ENCODE peak calls at places on chromosomes 13 and 19, in ten cellular contexts. F, C, P, E, S, J, O, N, V and Q are unnamed samples.
A peak's percentile ranks its signal among the peaks of the same experiment; 100 is the strongest.

GRCh38 chr13:71867101-71867814 is at the start of gene DACH1:
- DNase-seq in F (peak; percentile 57), C (peak; percentile 20), P (peak; percentile 68), E (peak; percentile 58), S (peak; percentile 49), J (no peak), O (no peak), N (peak; percentile 71), V (no peak), Q (no peak)

GRCh38 chr13:45728759-45729158 is 26.6 kb downstream of the CBY2 start:
- DNase-seq in F (no peak), C (no peak), P (peak; percentile 89), E (no peak), S (no peak), J (no peak), O (no peak), N (no peak), V (no peak), Q (no peak)

GRCh38 chr19:10560154-10560553 is 5.7 kb downstream of the KRI1 start:
- DNase-seq in F (no peak), C (no peak), P (no peak), E (no peak), S (no peak), J (no peak), O (no peak), N (no peak), V (no peak), Q (no peak)

GRCh38 chr19:51016798-51017683 is 2.5 kb downstream of the KLK10 start:
- DNase-seq in F (peak; percentile 44), C (no peak), P (peak; percentile 94), E (peak; percentile 14), S (peak; percentile 26), J (no peak), O (peak; percentile 81), N (peak; percentile 23), V (peak; percentile 48), Q (no peak)

GRCh38 chr13:32261567-32261966 is 53.6 kb downstream of the ZAR1L start:
- DNase-seq in F (peak; percentile 49), C (no peak), P (no peak), E (peak; percentile 94), S (peak; percentile 30), J (no peak), O (no peak), N (peak; percentile 91), V (no peak), Q (peak; percentile 80)

GRCh38 chr13:98542568-98543379 is 34.1 kb downstream of the STK24 start:
- DNase-seq in F (no peak), C (no peak), P (no peak), E (no peak), S (no peak), J (no peak), O (no peak), N (no peak), V (no peak), Q (no peak)

GRCh38 chr13:103282571-103283450 is 216.6 kb upstream of the SLC10A2 start:
- DNase-seq in F (no peak), C (no peak), P (no peak), E (peak; percentile 93), S (no peak), J (no peak), O (no peak), N (no peak), V (no peak), Q (no peak)

GRCh38 chr19:9945319-9945966 is 9.1 kb upstream of the OLFM2 start:
- DNase-seq in F (peak; percentile 44), C (no peak), P (peak; percentile 56), E (peak; percentile 98), S (peak; percentile 58), J (no peak), O (peak; percentile 68), N (peak; percentile 89), V (no peak), Q (no peak)

DNA sequence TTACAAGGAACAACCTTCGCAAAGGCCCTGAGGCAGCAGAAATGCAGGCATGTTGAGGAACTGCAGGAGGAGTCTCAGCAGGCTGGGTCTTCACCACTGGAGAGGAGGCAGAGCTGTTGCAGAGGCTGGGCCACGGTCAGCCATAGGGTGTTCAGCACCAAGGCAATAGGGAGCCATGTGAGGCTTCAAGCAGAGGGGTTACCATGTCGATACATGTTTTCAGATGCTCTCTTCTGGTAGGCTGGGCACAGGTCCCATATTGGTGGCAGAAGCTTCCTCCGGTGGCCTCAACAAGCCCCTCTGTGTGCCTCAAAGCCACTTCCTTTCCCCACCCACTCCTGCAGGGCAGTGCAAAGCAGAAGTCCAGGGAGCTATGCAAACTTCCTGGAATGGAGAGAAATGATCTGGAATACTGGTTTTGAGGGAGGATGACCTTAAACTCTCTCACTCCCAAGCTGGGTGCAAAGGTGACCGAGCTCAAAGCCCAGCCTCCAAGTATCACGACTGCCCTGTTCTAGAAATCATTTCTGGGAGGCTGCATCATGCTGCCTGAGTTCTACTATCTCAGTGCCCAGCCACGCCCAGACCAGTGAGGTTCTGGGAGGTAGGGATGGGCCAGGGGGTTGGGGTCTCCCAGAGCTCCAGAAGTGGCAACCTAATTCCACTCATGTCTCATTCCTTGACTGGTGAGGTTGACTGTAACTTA is at the start of gene FUT6:
- DNase-seq in F (no peak), C (no peak), P (no peak), E (no peak), S (no peak), J (no peak), O (no peak), N (no peak), V (no peak), Q (no peak)
- H3K27ac ChIP-seq in F (peak within 1 kb of the TSS; percentile 60), C (no peak within 1 kb of the TSS), P (no peak within 1 kb of the TSS), E (no peak within 1 kb of the TSS), S (no peak within 1 kb of the TSS), J (no peak within 1 kb of the TSS), O (no peak within 1 kb of the TSS), N (no peak within 1 kb of the TSS), V (no peak within 1 kb of the TSS), Q (no peak within 1 kb of the TSS)

DNA sequence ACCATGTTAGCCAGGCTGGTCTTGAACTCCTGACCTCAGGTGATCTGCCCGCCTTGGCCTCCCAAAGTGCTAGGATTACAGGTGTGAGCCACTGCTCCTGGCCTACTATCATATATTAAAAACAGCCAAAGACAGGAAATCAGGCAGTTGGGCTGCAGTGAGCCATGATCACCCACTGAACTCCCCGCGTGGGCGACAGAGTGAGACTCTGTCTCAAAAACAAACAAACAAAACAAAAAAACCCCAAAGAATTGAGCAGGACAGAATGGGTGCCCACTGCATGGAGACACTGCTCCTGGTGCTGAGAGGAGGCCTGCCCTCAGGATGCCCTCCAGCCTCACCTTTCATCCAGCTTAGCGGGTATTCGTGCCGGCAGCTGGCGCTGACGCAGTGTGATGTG is 5.2 kb upstream of the RINL start:
- DNase-seq in F (no peak), C (no peak), P (no peak), E (no peak), S (no peak), J (no peak), O (no peak), N (no peak), V (no peak), Q (no peak)
- H3K27ac ChIP-seq in F (no peak overlapping the region), C (no peak overlapping the region), P (no peak overlapping the region), E (no peak overlapping the region), S (no peak overlapping the region), J (no peak overlapping the region), O (no peak overlapping the region), N (no peak overlapping the region), V (no peak overlapping the region), Q (no peak overlapping the region)

GRCh38 chr13:44438234-44438579 is 64.6 kb downstream of the SERP2 start:
- DNase-seq in F (no peak), C (no peak), P (no peak), E (no peak), S (no peak), J (no peak), O (no peak), N (no peak), V (no peak), Q (no peak)

GRCh38 chr13:44435142-44435982 is 61.7 kb downstream of the SERP2 start:
- DNase-seq in F (peak; percentile 98), C (peak; percentile 92), P (peak; percentile 100), E (peak; percentile 99), S (peak; percentile 93), J (peak; percentile 84), O (peak; percentile 99), N (peak; percentile 98), V (peak; percentile 79), Q (peak; percentile 93)

GRCh38 chr13:44439615-44440014 is 66.0 kb downstream of the SERP2 start:
- DNase-seq in F (no peak), C (no peak), P (no peak), E (no peak), S (no peak), J (no peak), O (no peak), N (no peak), V (no peak), Q (no peak)

GRCh38 chr13:44436589-44437337 is 63.1 kb downstream of the SERP2 start:
- DNase-seq in F (peak; percentile 95), C (peak; percentile 27), P (peak; percentile 98), E (peak; percentile 93), S (peak; percentile 96), J (peak; percentile 41), O (peak; percentile 94), N (peak; percentile 96), V (peak; percentile 20), Q (peak; percentile 99)

GRCh38 chr13:44437356-44438233 is 64.0 kb downstream of the SERP2 start:
- DNase-seq in F (no peak), C (no peak), P (peak; percentile 78), E (no peak), S (no peak), J (no peak), O (no peak), N (no peak), V (no peak), Q (no peak)
- H3K27ac ChIP-seq in F (peak overlapping the region; percentile 46), C (no peak overlapping the region), P (peak overlapping the region; percentile 35), E (peak overlapping the region; percentile 92), S (peak overlapping the region; percentile 90), J (no peak overlapping the region), O (peak overlapping the region; percentile 99), N (peak overlapping the region; percentile 87), V (no peak overlapping the region), Q (peak overlapping the region; percentile 98)

GRCh38 chr19:45075215-45076028 is 856 bp downstream of the ZNF296 start:
- DNase-seq in F (peak; percentile 78), C (peak; percentile 20), P (peak; percentile 88), E (no peak), S (peak; percentile 31), J (no peak), O (peak; percentile 69), N (peak; percentile 55), V (no peak), Q (no peak)

GRCh38 chr19:45078390-45079062 is 534 bp upstream of the GEMIN7 start:
- DNase-seq in F (no peak), C (no peak), P (no peak), E (no peak), S (no peak), J (no peak), O (no peak), N (no peak), V (no peak), Q (no peak)

GRCh38 chr19:45079063-45079910 is at the start of gene GEMIN7:
- DNase-seq in F (peak; percentile 64), C (peak; percentile 61), P (peak; percentile 93), E (peak; percentile 59), S (peak; percentile 75), J (peak; percentile 61), O (peak; percentile 55), N (peak; percentile 68), V (peak; percentile 72), Q (peak; percentile 70)

GRCh38 chr19:45076029-45076850 is at the start of gene ZNF296:
- DNase-seq in F (peak; percentile 74), C (peak; percentile 57), P (peak; percentile 92), E (no peak), S (no peak), J (peak; percentile 64), O (peak; percentile 71), N (peak; percentile 41), V (peak; percentile 67), Q (no peak)

DNA sequence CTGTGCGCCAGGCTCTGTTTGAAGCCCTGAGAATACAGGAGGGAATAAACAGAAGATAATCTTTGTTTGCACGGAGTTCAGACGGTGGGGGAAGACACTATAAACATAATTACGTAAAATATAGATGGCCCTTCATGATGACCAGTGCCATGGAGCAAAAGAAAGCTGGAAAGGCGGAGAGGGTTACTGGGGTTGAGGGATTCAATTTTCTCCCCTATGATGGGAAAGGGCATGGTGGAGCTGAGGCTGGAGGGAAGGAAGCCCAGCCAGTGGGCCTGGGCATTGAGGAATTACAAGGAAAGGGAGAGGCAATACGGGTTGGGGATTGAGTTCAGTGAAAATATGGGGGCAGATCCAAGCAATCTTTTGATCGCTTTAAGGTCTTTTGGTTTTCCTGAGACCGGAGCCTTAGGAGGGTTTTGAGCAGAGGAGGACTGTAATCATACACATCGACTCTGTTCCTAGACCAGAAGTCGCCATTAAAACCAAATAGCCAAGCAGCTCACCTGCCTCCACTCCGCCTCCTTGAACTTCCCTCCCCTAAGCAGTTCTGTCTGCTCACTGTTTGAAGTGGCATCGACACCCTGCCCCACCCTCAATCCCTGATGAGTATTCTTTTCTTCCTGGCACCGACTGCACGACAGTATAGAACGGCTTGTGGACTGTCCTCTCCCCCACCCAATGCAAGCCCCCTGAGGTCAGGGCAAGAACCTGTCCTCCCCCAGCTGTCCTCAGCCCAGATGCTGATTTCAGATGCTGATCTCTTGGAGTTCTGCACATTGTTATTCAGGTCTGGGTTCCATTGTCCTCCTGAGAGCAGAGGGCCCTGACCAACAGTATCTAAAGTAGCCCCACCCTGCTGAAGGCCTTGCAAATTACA is 813 bp upstream of the ZNF296 start:
- DNase-seq in F (no peak), C (no peak), P (peak; percentile 75), E (no peak), S (no peak), J (no peak), O (no peak), N (no peak), V (no peak), Q (no peak)
- H3K27ac ChIP-seq in F (no peak overlapping the region), C (peak overlapping the region; percentile 65), P (peak overlapping the region; percentile 85), E (no peak overlapping the region), S (no peak overlapping the region), J (no peak overlapping the region), O (peak overlapping the region; percentile 70), N (no peak overlapping the region), V (no peak overlapping the region), Q (no peak overlapping the region)